ENCODE peak calls at places on chromosomes 4 and X, in ten cellular contexts. A, C, U, T, G, E, L, Q, N and F are unnamed samples.

GRCh38 chr4:61202100-61202637 is 2.0 kb downstream of the ADGRL3 start:
- DNase-seq in A (peak; percentile 49), C (no peak), U (no peak), T (no peak), G (no peak), E (no peak), L (no peak), Q (no peak), N (no peak), F (no peak)

GRCh38 chr4:128168701-128169100 is 107.6 kb downstream of the LARP1B start:
- DNase-seq in A (no peak), C (no peak), U (no peak), T (no peak), G (no peak), E (no peak), L (no peak), Q (no peak), N (peak; percentile 37), F (no peak)

GRCh38 chrX:98490670-98491069 is 1607.0 kb downstream of the RPA4 start:
- DNase-seq in A (no peak), C (no peak), U (no peak), T (no peak), G (no peak), E (no peak), L (no peak), Q (no peak), N (no peak), F (no peak)

GRCh38 chr4:12672320-12672719 is 811.8 kb downstream of the RAB28 start:
- DNase-seq in A (no peak), C (no peak), U (no peak), T (no peak), G (no peak), E (no peak), L (no peak), Q (no peak), N (no peak), F (no peak)

GRCh38 chr4:6942238-6942800 is 32.7 kb downstream of the TBC1D14 start:
- DNase-seq in A (no peak), C (peak; percentile 98), U (peak; percentile 49), T (peak; percentile 21), G (no peak), E (peak; percentile 49), L (peak; percentile 65), Q (peak; percentile 93), N (peak; percentile 99), F (peak; percentile 46)

GRCh38 chrX:3609800-3610199 is 103.6 kb downstream of the PRKX start:
- DNase-seq in A (no peak), C (peak; percentile 84), U (no peak), T (no peak), G (no peak), E (no peak), L (no peak), Q (no peak), N (no peak), F (no peak)

GRCh38 chr4:107888237-107888636 is 43.1 kb upstream of the CYP2U1 start:
- DNase-seq in A (no peak), C (no peak), U (no peak), T (no peak), G (no peak), E (peak; percentile 5), L (no peak), Q (no peak), N (no peak), F (no peak)

GRCh38 chr4:87930629-87931028 is 44.9 kb upstream of the SPP1 start:
- DNase-seq in A (no peak), C (no peak), U (no peak), T (no peak), G (no peak), E (no peak), L (no peak), Q (no peak), N (no peak), F (no peak)

GRCh38 chr4:1061747-1062146 is 50.3 kb downstream of the FGFRL1 start:
- DNase-seq in A (no peak), C (no peak), U (no peak), T (no peak), G (no peak), E (no peak), L (no peak), Q (no peak), N (no peak), F (no peak)

GRCh38 chr4:94939791-94940530 is 182.2 kb downstream of the BMPR1B start:
- DNase-seq in A (no peak), C (no peak), U (no peak), T (no peak), G (no peak), E (no peak), L (no peak), Q (no peak), N (peak; percentile 15), F (no peak)

GRCh38 chrX:140765043-140765784 is 55.7 kb downstream of the LINC00632 start:
- DNase-seq in A (peak; percentile 9), C (peak; percentile 70), U (peak; percentile 3), T (no peak), G (no peak), E (no peak), L (no peak), Q (no peak), N (no peak), F (no peak)

GRCh38 chrX:135698924-135699323 is 14.5 kb upstream of the CT45A1 start:
- DNase-seq in A (no peak), C (no peak), U (no peak), T (no peak), G (no peak), E (no peak), L (no peak), Q (no peak), N (no peak), F (no peak)

GRCh38 chr4:54543088-54543795 is 114.5 kb upstream of the KIT start:
- DNase-seq in A (no peak), C (peak; percentile 94), U (no peak), T (no peak), G (no peak), E (no peak), L (no peak), Q (no peak), N (peak; percentile 27), F (no peak)

GRCh38 chr4:141768954-141769353 is 132.6 kb downstream of the IL15 start:
- DNase-seq in A (no peak), C (peak; percentile 89), U (no peak), T (no peak), G (no peak), E (no peak), L (no peak), Q (no peak), N (peak; percentile 14), F (no peak)

GRCh38 chrX:10677490-10677889 is 57.1 kb upstream of the MID1 start:
- DNase-seq in A (no peak), C (peak; percentile 46), U (no peak), T (no peak), G (no peak), E (no peak), L (no peak), Q (no peak), N (no peak), F (no peak)

GRCh38 chr4:38230121-38230728 is 270.0 kb downstream of the PTTG2 start:
- DNase-seq in A (no peak), C (no peak), U (no peak), T (no peak), G (no peak), E (no peak), L (no peak), Q (no peak), N (no peak), F (no peak)

GRCh38 chrX:65587616-65588526 is 53.3 kb upstream of the LAS1L start:
- DNase-seq in A (no peak), C (peak; percentile 74), U (no peak), T (no peak), G (peak; percentile 64), E (no peak), L (peak; percentile 69), Q (no peak), N (peak; percentile 62), F (peak; percentile 74)